ENCODE peak calls at places on chromosome 16, in seven cellular contexts. A is GM12892; J is activated naive CD4-positive, alpha-beta T cell; Y is CD4-positive, alpha-beta memory T cell; I is activated effector memory CD4-positive, alpha-beta T cell treated with anti-CD3 and anti-CD28 coated beads, Interleukin-2, amount 50 U/mL, for 16 hours; P is ascending aorta; X is hypothalamus. F is an unnamed sample.

GRCh38 chr16:15952265-15952711 is 2.9 kb downstream of the ABCC1 start:
- DNase-seq in J (no peak), X (no peak), Y (no peak), P (no peak), I (peak; percentile 72), A (no peak), F (no peak)

GRCh38 chr16:3485821-3486505 is 9.3 kb downstream of the C16orf90 start:
- DNase-seq in P (no peak), Y (no peak), X (no peak), A (no peak), J (no peak), I (no peak), F (no peak)

GRCh38 chr16:17076818-17077498 is 393.8 kb downstream of the XYLT1 start:
- DNase-seq in J (no peak), A (no peak), Y (no peak), X (no peak), P (no peak), I (no peak), F (no peak)

GRCh38 chr16:72921620-72922019 is 126.3 kb downstream of the ZFHX3 start:
- DNase-seq in I (no peak), A (no peak), J (no peak), X (peak; percentile 6), Y (no peak), P (no peak), F (no peak)

GRCh38 chr16:57689772-57690558 is 4.6 kb upstream of the DRC7 start:
- DNase-seq in I (no peak), A (peak; percentile 55), X (no peak), Y (peak; percentile 12), P (no peak), J (no peak), F (no peak)

GRCh38 chr16:23125277-23125676 is 24.0 kb downstream of the USP31 start:
- DNase-seq in I (no peak), Y (no peak), P (no peak), J (no peak), X (no peak), A (no peak), F (no peak)

GRCh38 chr16:1710811-1711507 is 5.0 kb downstream of the MAPK8IP3 start:
- DNase-seq in J (no peak), P (no peak), X (no peak), A (no peak), Y (no peak), I (no peak), F (no peak)

GRCh38 chr16:56048425-56049100 is 142.7 kb upstream of the GNAO1 start:
- DNase-seq in X (no peak), I (no peak), J (no peak), A (no peak), P (no peak), Y (no peak), F (no peak)

GRCh38 chr16:24544640-24545039 is 5.3 kb downstream of the RBBP6 start:
- DNase-seq in X (no peak), P (no peak), J (no peak), Y (no peak), I (no peak), A (no peak), F (peak; percentile 28)

GRCh38 chr16:89122322-89122831 is 28.7 kb downstream of the ACSF3 start:
- DNase-seq in Y (peak; percentile 75), X (no peak), P (no peak), J (no peak), A (peak; percentile 79), I (peak; percentile 85), F (no peak)

GRCh38 chr16:30888856-30889499 is 4.9 kb downstream of the BCL7C start:
- DNase-seq in J (no peak), I (no peak), X (no peak), P (no peak), A (no peak), Y (no peak), F (no peak)

GRCh38 chr16:84103678-84104077 is 13.1 kb downstream of the MBTPS1 start:
- DNase-seq in X (no peak), A (no peak), J (no peak), I (no peak), Y (no peak), P (no peak), F (no peak)

GRCh38 chr16:55250641-55251550 is 73.1 kb upstream of the IRX6 start:
- DNase-seq in I (no peak), P (no peak), J (no peak), X (no peak), Y (no peak), A (no peak), F (no peak)

GRCh38 chr16:9159839-9160550 is 68.6 kb downstream of the HAPSTR1 start:
- DNase-seq in A (peak; percentile 37), X (peak; percentile 2), J (no peak), Y (peak; percentile 35), I (no peak), P (no peak), F (peak; percentile 23)

GRCh38 chr16:56451753-56452689 is 667 bp downstream of the OGFOD1 start:
- DNase-seq in Y (peak; percentile 4), I (peak; percentile 61), J (no peak), P (no peak), A (peak; percentile 28), X (no peak), F (no peak)

GRCh38 chr16:11149011-11149616 is 106.9 kb downstream of the SOCS1 start:
- DNase-seq in X (no peak), P (no peak), Y (no peak), I (no peak), J (no peak), A (no peak), F (no peak)

GRCh38 chr16:73068546-73069401 is 20.8 kb upstream of the ZFHX3 start:
- DNase-seq in A (no peak), Y (no peak), P (peak; percentile 92), I (no peak), J (no peak), X (no peak), F (peak; percentile 97)

F was measured in stromal cell of bone marrow.